ENCODE peak calls at places on chromosomes 6 and 20, in eight cellular contexts. One of them, this sample, is unnamed.

GRCh38 chr6:87628424-87628823 is 38.5 kb downstream of the ORC3 start:
- DNase-seq in progenitor cell of endocrine pancreas: no peak
- DNase-seq in NB4: no peak
- DNase-seq in left ventricle myocardium inferior: no peak
- DNase-seq in tibial artery: no peak
- DNase-seq in neural crest cell: no peak
- DNase-seq in fibroblast of lung: no peak
- DNase-seq in CD4-positive, alpha-beta T cell: no peak
- DNase-seq in this sample: no peak

GRCh38 chr6:97563529-97563928 is 280.5 kb upstream of the MMS22L start:
- DNase-seq in progenitor cell of endocrine pancreas: no peak
- DNase-seq in NB4: peak; percentile 3
- DNase-seq in left ventricle myocardium inferior: no peak
- DNase-seq in tibial artery: no peak
- DNase-seq in neural crest cell: no peak
- DNase-seq in fibroblast of lung: no peak
- DNase-seq in CD4-positive, alpha-beta T cell: no peak
- DNase-seq in this sample: no peak

GRCh38 chr6:157323114-157323923 is at the start of gene TMEM242:
- DNase-seq in progenitor cell of endocrine pancreas: peak; percentile 86
- DNase-seq in NB4: peak; percentile 98
- DNase-seq in left ventricle myocardium inferior: peak; percentile 92
- DNase-seq in tibial artery: peak; percentile 91
- DNase-seq in neural crest cell: peak; percentile 97
- DNase-seq in fibroblast of lung: peak; percentile 96
- DNase-seq in CD4-positive, alpha-beta T cell: peak; percentile 88
- DNase-seq in this sample: peak; percentile 90

GRCh38 chr6:139369068-139369467 is 5.4 kb downstream of the CITED2 start:
- DNase-seq in progenitor cell of endocrine pancreas: no peak
- DNase-seq in NB4: no peak
- DNase-seq in left ventricle myocardium inferior: no peak
- DNase-seq in tibial artery: no peak
- DNase-seq in neural crest cell: no peak
- DNase-seq in fibroblast of lung: no peak
- DNase-seq in CD4-positive, alpha-beta T cell: no peak
- DNase-seq in this sample: no peak

GRCh38 chr6:159068904-159069578 is 24.2 kb upstream of the TAGAP start:
- DNase-seq in progenitor cell of endocrine pancreas: no peak
- DNase-seq in NB4: no peak
- DNase-seq in left ventricle myocardium inferior: no peak
- DNase-seq in tibial artery: no peak
- DNase-seq in neural crest cell: no peak
- DNase-seq in fibroblast of lung: no peak
- DNase-seq in CD4-positive, alpha-beta T cell: no peak
- DNase-seq in this sample: no peak

GRCh38 chr6:170176621-170177382 is 114.1 kb downstream of the DLL1 start:
- DNase-seq in progenitor cell of endocrine pancreas: no peak
- DNase-seq in NB4: no peak
- DNase-seq in left ventricle myocardium inferior: peak; percentile 15
- DNase-seq in tibial artery: no peak
- DNase-seq in neural crest cell: no peak
- DNase-seq in fibroblast of lung: no peak
- DNase-seq in CD4-positive, alpha-beta T cell: no peak
- DNase-seq in this sample: no peak

GRCh38 chr6:139853302-139853992 is 479.0 kb upstream of the CITED2 start:
- DNase-seq in progenitor cell of endocrine pancreas: no peak
- DNase-seq in NB4: no peak
- DNase-seq in left ventricle myocardium inferior: no peak
- DNase-seq in tibial artery: no peak
- DNase-seq in neural crest cell: no peak
- DNase-seq in fibroblast of lung: no peak
- DNase-seq in CD4-positive, alpha-beta T cell: no peak
- DNase-seq in this sample: no peak

GRCh38 chr6:117463762-117464665 is 18.5 kb upstream of the DCBLD1 start:
- DNase-seq in progenitor cell of endocrine pancreas: no peak
- DNase-seq in NB4: peak; percentile 39
- DNase-seq in left ventricle myocardium inferior: no peak
- DNase-seq in tibial artery: no peak
- DNase-seq in neural crest cell: no peak
- DNase-seq in fibroblast of lung: peak; percentile 67
- DNase-seq in CD4-positive, alpha-beta T cell: no peak
- DNase-seq in this sample: no peak

GRCh38 chr6:111978826-111979225 is 75.1 kb upstream of the CCN6 start:
- DNase-seq in progenitor cell of endocrine pancreas: no peak
- DNase-seq in NB4: no peak
- DNase-seq in left ventricle myocardium inferior: no peak
- DNase-seq in tibial artery: no peak
- DNase-seq in neural crest cell: no peak
- DNase-seq in fibroblast of lung: peak; percentile 9
- DNase-seq in CD4-positive, alpha-beta T cell: no peak
- DNase-seq in this sample: no peak

GRCh38 chr20:63218701-63219446 is 2.9 kb upstream of the YTHDF1 start:
- DNase-seq in progenitor cell of endocrine pancreas: no peak
- DNase-seq in NB4: no peak
- DNase-seq in left ventricle myocardium inferior: no peak
- DNase-seq in tibial artery: no peak
- DNase-seq in neural crest cell: no peak
- DNase-seq in fibroblast of lung: no peak
- DNase-seq in CD4-positive, alpha-beta T cell: no peak
- DNase-seq in this sample: no peak
- TF ChIP-seq CTCF in progenitor cell of endocrine pancreas: no peak
- TF ChIP-seq CTCF in NB4: peak; percentile 25
- TF ChIP-seq CTCF in left ventricle myocardium inferior: no peak
- TF ChIP-seq CTCF in tibial artery: no peak
- TF ChIP-seq CTCF in neural crest cell: no peak
- TF ChIP-seq CTCF in fibroblast of lung: no peak
- TF ChIP-seq CTCF in CD4-positive, alpha-beta T cell: no peak
- TF ChIP-seq CTCF in this sample: no peak

GRCh38 chr20:17958326-17959256 is 10.0 kb downstream of the SNX5 start:
- DNase-seq in progenitor cell of endocrine pancreas: no peak
- DNase-seq in NB4: no peak
- DNase-seq in left ventricle myocardium inferior: no peak
- DNase-seq in tibial artery: no peak
- DNase-seq in neural crest cell: no peak
- DNase-seq in fibroblast of lung: peak; percentile 71
- DNase-seq in CD4-positive, alpha-beta T cell: no peak
- DNase-seq in this sample: no peak
- TF ChIP-seq CTCF in progenitor cell of endocrine pancreas: no peak
- TF ChIP-seq CTCF in NB4: no peak
- TF ChIP-seq CTCF in left ventricle myocardium inferior: peak; percentile 42
- TF ChIP-seq CTCF in tibial artery: peak; percentile 20
- TF ChIP-seq CTCF in neural crest cell: no peak
- TF ChIP-seq CTCF in fibroblast of lung: peak; percentile 44
- TF ChIP-seq CTCF in CD4-positive, alpha-beta T cell: no peak
- TF ChIP-seq CTCF in this sample: no peak

DNA sequence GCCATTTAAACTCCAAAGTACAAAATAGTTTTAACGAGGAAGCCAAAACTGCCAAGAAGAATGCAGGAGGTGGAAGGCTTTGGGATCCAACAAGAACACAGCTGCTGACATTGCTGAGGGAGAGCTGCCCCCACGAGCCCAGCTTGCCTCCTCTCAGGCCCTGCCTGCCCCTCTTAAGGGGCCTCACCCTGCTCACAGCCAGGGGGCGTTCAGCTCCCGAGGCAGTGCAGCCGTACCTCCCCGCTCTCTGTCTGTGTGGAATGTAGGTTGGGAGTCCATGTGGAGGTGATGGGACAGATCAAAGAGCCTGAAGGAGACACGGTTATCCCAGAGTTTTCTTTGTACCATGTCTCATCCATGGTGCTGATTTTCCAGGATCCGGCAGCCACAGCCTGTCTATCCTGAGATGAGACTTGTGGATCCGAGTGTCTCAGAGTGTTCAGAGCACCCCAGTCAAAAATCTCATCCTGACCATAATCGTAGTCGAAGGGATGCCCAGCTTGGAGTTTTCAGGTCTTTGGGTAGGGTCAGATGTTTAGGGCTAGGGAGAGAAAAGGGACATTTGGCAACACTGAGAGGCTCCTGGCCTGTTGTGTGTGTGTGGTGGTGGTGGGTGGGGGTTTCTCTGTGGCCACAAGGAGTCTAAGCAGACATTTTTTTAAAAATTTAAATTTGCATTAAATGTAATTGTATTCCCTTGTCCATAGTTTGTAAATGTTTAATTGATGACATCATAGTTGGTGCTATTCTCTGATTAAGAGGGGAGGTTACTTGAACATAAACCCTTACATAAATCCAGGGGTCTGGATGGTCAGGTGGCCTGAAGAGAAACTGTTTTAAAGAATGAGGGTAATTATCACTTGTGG is 111.4 kb upstream of the CLDN20 start:
- DNase-seq in progenitor cell of endocrine pancreas: no peak
- DNase-seq in NB4: peak; percentile 15
- DNase-seq in left ventricle myocardium inferior: no peak
- DNase-seq in tibial artery: no peak
- DNase-seq in neural crest cell: no peak
- DNase-seq in fibroblast of lung: no peak
- DNase-seq in CD4-positive, alpha-beta T cell: no peak
- DNase-seq in this sample: no peak
- TF ChIP-seq CTCF in progenitor cell of endocrine pancreas: peak; percentile 49
- TF ChIP-seq CTCF in NB4: peak; percentile 20
- TF ChIP-seq CTCF in left ventricle myocardium inferior: no peak
- TF ChIP-seq CTCF in tibial artery: no peak
- TF ChIP-seq CTCF in neural crest cell: peak; percentile 44
- TF ChIP-seq CTCF in fibroblast of lung: peak; percentile 20
- TF ChIP-seq CTCF in CD4-positive, alpha-beta T cell: no peak
- TF ChIP-seq CTCF in this sample: no peak

GRCh38 chr6:28838289-28838633 is 85.5 kb downstream of the TRIM27 start:
- DNase-seq in progenitor cell of endocrine pancreas: peak; percentile 61
- DNase-seq in NB4: peak; percentile 75
- DNase-seq in left ventricle myocardium inferior: peak; percentile 29
- DNase-seq in tibial artery: peak; percentile 33
- DNase-seq in neural crest cell: peak; percentile 71
- DNase-seq in fibroblast of lung: peak; percentile 82
- DNase-seq in CD4-positive, alpha-beta T cell: peak; percentile 74
- DNase-seq in this sample: no peak

GRCh38 chr6:28838634-28839442 is 84.9 kb downstream of the TRIM27 start:
- DNase-seq in progenitor cell of endocrine pancreas: peak; percentile 83
- DNase-seq in NB4: peak; percentile 93
- DNase-seq in left ventricle myocardium inferior: peak; percentile 79
- DNase-seq in tibial artery: peak; percentile 71
- DNase-seq in neural crest cell: peak; percentile 90
- DNase-seq in fibroblast of lung: peak; percentile 68
- DNase-seq in CD4-positive, alpha-beta T cell: peak; percentile 72
- DNase-seq in this sample: peak; percentile 68

GRCh38 chr6:28839443-28840120 is 84.2 kb downstream of the TRIM27 start:
- DNase-seq in progenitor cell of endocrine pancreas: no peak
- DNase-seq in NB4: no peak
- DNase-seq in left ventricle myocardium inferior: no peak
- DNase-seq in tibial artery: no peak
- DNase-seq in neural crest cell: no peak
- DNase-seq in fibroblast of lung: no peak
- DNase-seq in CD4-positive, alpha-beta T cell: no peak
- DNase-seq in this sample: no peak

DNA sequence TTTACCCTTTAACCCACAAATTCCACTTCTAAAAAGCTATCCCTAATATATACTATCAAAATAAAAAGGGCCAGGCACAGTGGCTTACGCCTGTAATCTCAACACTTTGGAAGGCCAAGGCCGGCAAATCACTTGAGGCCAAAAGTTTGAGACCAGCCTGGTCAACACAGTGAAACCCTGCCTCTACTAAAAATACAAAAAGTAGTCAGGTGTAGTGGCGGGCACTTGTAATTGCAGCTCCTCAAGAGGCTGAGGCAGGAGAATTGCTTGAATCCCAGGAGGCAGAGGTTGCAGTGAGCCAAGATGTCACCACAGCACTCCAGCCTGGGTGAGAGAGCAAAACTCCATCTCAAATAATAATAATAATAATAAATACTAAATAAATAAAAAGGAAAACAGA is 82.5 kb downstream of the TRIM27 start:
- DNase-seq in progenitor cell of endocrine pancreas: no peak
- DNase-seq in NB4: peak; percentile 45
- DNase-seq in left ventricle myocardium inferior: no peak
- DNase-seq in tibial artery: no peak
- DNase-seq in neural crest cell: no peak
- DNase-seq in fibroblast of lung: no peak
- DNase-seq in CD4-positive, alpha-beta T cell: no peak
- DNase-seq in this sample: no peak
- TF ChIP-seq CTCF in progenitor cell of endocrine pancreas: peak; percentile 36
- TF ChIP-seq CTCF in NB4: no peak
- TF ChIP-seq CTCF in left ventricle myocardium inferior: no peak
- TF ChIP-seq CTCF in tibial artery: no peak
- TF ChIP-seq CTCF in neural crest cell: peak; percentile 44
- TF ChIP-seq CTCF in fibroblast of lung: no peak
- TF ChIP-seq CTCF in CD4-positive, alpha-beta T cell: no peak
- TF ChIP-seq CTCF in this sample: no peak

GRCh38 chr20:1471242-1471641 is 4.6 kb upstream of the NSFL1C start:
- DNase-seq in progenitor cell of endocrine pancreas: no peak
- DNase-seq in NB4: no peak
- DNase-seq in left ventricle myocardium inferior: no peak
- DNase-seq in tibial artery: no peak
- DNase-seq in neural crest cell: no peak
- DNase-seq in fibroblast of lung: no peak
- DNase-seq in CD4-positive, alpha-beta T cell: no peak
- DNase-seq in this sample: no peak

GRCh38 chr20:1469306-1469905 is 2.8 kb upstream of the NSFL1C start:
- DNase-seq in progenitor cell of endocrine pancreas: no peak
- DNase-seq in NB4: no peak
- DNase-seq in left ventricle myocardium inferior: no peak
- DNase-seq in tibial artery: no peak
- DNase-seq in neural crest cell: no peak
- DNase-seq in fibroblast of lung: no peak
- DNase-seq in CD4-positive, alpha-beta T cell: no peak
- DNase-seq in this sample: no peak

GRCh38 chr20:1468117-1468624 is 1.5 kb upstream of the NSFL1C start:
- DNase-seq in progenitor cell of endocrine pancreas: no peak
- DNase-seq in NB4: peak; percentile 7
- DNase-seq in left ventricle myocardium inferior: no peak
- DNase-seq in tibial artery: no peak
- DNase-seq in neural crest cell: no peak
- DNase-seq in fibroblast of lung: no peak
- DNase-seq in CD4-positive, alpha-beta T cell: no peak
- DNase-seq in this sample: no peak

GRCh38 chr20:1467355-1468116 is 887 bp upstream of the NSFL1C start:
- DNase-seq in progenitor cell of endocrine pancreas: no peak
- DNase-seq in NB4: peak; percentile 92
- DNase-seq in left ventricle myocardium inferior: no peak
- DNase-seq in tibial artery: peak; percentile 41
- DNase-seq in neural crest cell: no peak
- DNase-seq in fibroblast of lung: no peak
- DNase-seq in CD4-positive, alpha-beta T cell: no peak
- DNase-seq in this sample: peak; percentile 35

GRCh38 chr20:1469925-1470571 is 3.4 kb upstream of the NSFL1C start:
- DNase-seq in progenitor cell of endocrine pancreas: peak; percentile 65
- DNase-seq in NB4: peak; percentile 75
- DNase-seq in left ventricle myocardium inferior: peak; percentile 69
- DNase-seq in tibial artery: peak; percentile 83
- DNase-seq in neural crest cell: peak; percentile 64
- DNase-seq in fibroblast of lung: peak; percentile 99
- DNase-seq in CD4-positive, alpha-beta T cell: no peak
- DNase-seq in this sample: peak; percentile 20
- TF ChIP-seq CTCF in progenitor cell of endocrine pancreas: peak; percentile 74
- TF ChIP-seq CTCF in NB4: peak; percentile 74
- TF ChIP-seq CTCF in left ventricle myocardium inferior: peak; percentile 74
- TF ChIP-seq CTCF in tibial artery: peak; percentile 62
- TF ChIP-seq CTCF in neural crest cell: peak; percentile 75
- TF ChIP-seq CTCF in fibroblast of lung: peak; percentile 91
- TF ChIP-seq CTCF in CD4-positive, alpha-beta T cell: no peak
- TF ChIP-seq CTCF in this sample: no peak

DNA sequence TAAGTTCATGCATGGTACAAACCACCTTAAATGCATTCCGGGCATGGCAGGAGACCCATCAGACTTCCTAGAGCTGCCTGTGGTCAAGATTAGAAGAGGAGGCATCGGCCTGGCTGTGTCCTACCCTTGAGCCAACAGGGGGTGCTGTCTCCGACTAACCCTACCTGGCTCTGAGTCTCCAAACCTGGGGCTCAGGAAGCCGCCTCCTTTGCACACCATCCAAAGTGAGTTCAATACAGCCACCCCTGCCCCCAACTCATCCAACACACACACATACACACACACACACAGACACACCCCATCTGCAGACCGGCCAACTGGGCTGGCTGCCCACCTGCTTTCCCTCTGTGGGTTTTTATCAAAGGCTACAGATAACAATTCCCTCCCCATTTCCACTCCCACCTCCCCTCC is 77.0 kb downstream of the JPH2 start:
- DNase-seq in progenitor cell of endocrine pancreas: no peak
- DNase-seq in NB4: no peak
- DNase-seq in left ventricle myocardium inferior: no peak
- DNase-seq in tibial artery: no peak
- DNase-seq in neural crest cell: no peak
- DNase-seq in fibroblast of lung: no peak
- DNase-seq in CD4-positive, alpha-beta T cell: no peak
- DNase-seq in this sample: no peak
- TF ChIP-seq CTCF in progenitor cell of endocrine pancreas: peak; percentile 27
- TF ChIP-seq CTCF in NB4: peak; percentile 55
- TF ChIP-seq CTCF in left ventricle myocardium inferior: peak; percentile 46
- TF ChIP-seq CTCF in tibial artery: peak; percentile 13
- TF ChIP-seq CTCF in neural crest cell: no peak
- TF ChIP-seq CTCF in fibroblast of lung: peak; percentile 20
- TF ChIP-seq CTCF in CD4-positive, alpha-beta T cell: no peak
- TF ChIP-seq CTCF in this sample: no peak

This sample was measured in activated B cell treated with CpG ODN at 0.5 μM for 24 hours.